ENCODE peak calls at places on chromosomes 12 and 14, in seven cellular contexts. S, U, B, D, R, C and V are unnamed samples.
A peak's percentile ranks its signal among the peaks of the same experiment; 100 is the strongest.

GRCh38 chr14:94124582-94125377 is 4.6 kb downstream of the IFI27L2 start:
- DNase-seq in U (no peak), D (peak; percentile 21), S (no peak), C (no peak), B (no peak), R (no peak), V (no peak)

GRCh38 chr14:24062216-24062980 is 9.0 kb upstream of the CPNE6 start:
- DNase-seq in D (no peak), B (no peak), C (no peak), R (no peak), S (no peak), U (no peak), V (no peak)

GRCh38 chr12:10070380-10070779 is 28.4 kb downstream of the CLEC1A start:
- DNase-seq in C (no peak), R (no peak), B (no peak), S (no peak), U (no peak), D (no peak), V (no peak)

GRCh38 chr14:36822671-36823070 is 161.0 kb downstream of the PAX9 start:
- DNase-seq in C (no peak), R (no peak), B (no peak), S (no peak), D (no peak), U (no peak), V (no peak)

GRCh38 chr12:31321565-31322228 is 4.3 kb downstream of the SINHCAF start:
- DNase-seq in D (no peak), C (no peak), R (no peak), U (no peak), B (no peak), S (no peak), V (no peak)

GRCh38 chr14:103326078-103326477 is 8.0 kb upstream of the EIF5 start:
- DNase-seq in U (no peak), C (no peak), D (no peak), S (no peak), B (no peak), R (no peak), V (no peak)

GRCh38 chr14:105477659-105478623 is 3.3 kb downstream of the CRIP2 start:
- DNase-seq in U (no peak), C (peak; percentile 42), D (no peak), R (peak; percentile 68), B (peak; percentile 77), S (no peak), V (no peak)

GRCh38 chr12:7242176-7243101 is 53.0 kb downstream of the PEX5 start:
- DNase-seq in R (no peak), B (no peak), U (no peak), C (no peak), D (no peak), S (no peak), V (no peak)

GRCh38 chr12:27015730-27016076 is 1.5 kb upstream of the TM7SF3 start:
- DNase-seq in C (peak; percentile 52), R (no peak), D (no peak), S (no peak), U (peak; percentile 28), B (no peak), V (no peak)

GRCh38 chr14:38138581-38139138 is 69.0 kb upstream of the SSTR1 start:
- DNase-seq in U (no peak), R (no peak), C (no peak), B (no peak), D (no peak), S (no peak), V (no peak)

GRCh38 chr14:52080817-52081755 is 12.2 kb upstream of the NID2 start:
- DNase-seq in C (no peak), B (no peak), U (peak; percentile 43), R (no peak), S (peak; percentile 25), D (no peak), V (no peak)

GRCh38 chr14:92173668-92174067 is 51.9 kb downstream of the CPSF2 start:
- DNase-seq in R (no peak), S (no peak), D (no peak), C (no peak), B (no peak), U (no peak), V (no peak)

GRCh38 chr14:39680777-39681176 is 248.5 kb upstream of the FBXO33 start:
- DNase-seq in C (no peak), R (no peak), U (no peak), B (no peak), S (no peak), D (no peak), V (no peak)

GRCh38 chr14:53932966-53933365 is 23.7 kb downstream of the BMP4 start:
- DNase-seq in S (no peak), U (no peak), B (no peak), C (no peak), D (no peak), R (no peak), V (no peak)

GRCh38 chr12:57456737-57457490 is 1.8 kb downstream of the INHBE start:
- DNase-seq in R (no peak), U (no peak), S (no peak), D (no peak), C (no peak), B (no peak), V (no peak)

GRCh38 chr12:25794580-25794979 is 163.9 kb upstream of the RASSF8 start:
- DNase-seq in U (no peak), B (no peak), D (no peak), S (no peak), C (no peak), R (no peak), V (no peak)

GRCh38 chr12:65106948-65107347 is 14.2 kb downstream of the WIF1 start:
- DNase-seq in C (peak; percentile 23), R (no peak), S (no peak), U (no peak), D (no peak), B (no peak), V (no peak)

GRCh38 chr12:11154400-11154925 is 16.5 kb upstream of the SMIM10L1 start:
- DNase-seq in U (no peak), B (no peak), D (no peak), C (peak; percentile 33), S (no peak), R (no peak), V (no peak)

GRCh38 chr14:100091386-100091785 is 26.2 kb downstream of the EVL start:
- DNase-seq in S (no peak), B (no peak), D (no peak), R (no peak), U (no peak), C (no peak), V (no peak)

GRCh38 chr12:27163048-27163715 is 80.8 kb upstream of the C12orf71 start:
- DNase-seq in C (peak; percentile 34), U (no peak), R (no peak), B (no peak), S (no peak), D (no peak), V (no peak)

GRCh38 chr14:98984719-98985041 is 287.3 kb downstream of the BCL11B start:
- DNase-seq in B (peak; percentile 66), S (no peak), U (no peak), R (no peak), C (no peak), D (peak; percentile 34), V (no peak)

GRCh38 chr14:48771717-48772116 is 814.5 kb downstream of the RPS29 start:
- DNase-seq in B (no peak), D (no peak), U (peak; percentile 54), S (no peak), C (no peak), R (peak; percentile 39), V (no peak)

GRCh38 chr14:102988054-102988453 is 65.6 kb downstream of the AMN start:
- DNase-seq in C (no peak), R (no peak), B (no peak), D (no peak), U (no peak), S (no peak), V (no peak)

GRCh38 chr12:116958402-116959197 is 47.9 kb downstream of the FBXW8 start:
- DNase-seq in S (no peak), B (no peak), R (no peak), U (peak; percentile 39), C (no peak), D (no peak), V (no peak)

GRCh38 chr14:78227466-78228077 is 57.4 kb downstream of the NRXN3 start:
- DNase-seq in U (no peak), S (no peak), D (no peak), C (peak; percentile 55), R (no peak), B (no peak), V (no peak)

GRCh38 chr12:2333516-2333915 is 280.7 kb downstream of the CACNA1C start:
- DNase-seq in S (no peak), B (no peak), D (no peak), U (no peak), R (no peak), C (no peak), V (no peak)
- H3K4me1 ChIP-seq in S (peaks cover 8% of the 10 kb centered on the region), B (no peaks in the 10 kb centered on the region), D (peaks cover 42% of the 10 kb centered on the region), U (peaks cover 31% of the 10 kb centered on the region), R (peaks cover 5% of the 10 kb centered on the region), C (no peaks in the 10 kb centered on the region), V (peaks cover 29% of the 10 kb centered on the region)

DNA sequence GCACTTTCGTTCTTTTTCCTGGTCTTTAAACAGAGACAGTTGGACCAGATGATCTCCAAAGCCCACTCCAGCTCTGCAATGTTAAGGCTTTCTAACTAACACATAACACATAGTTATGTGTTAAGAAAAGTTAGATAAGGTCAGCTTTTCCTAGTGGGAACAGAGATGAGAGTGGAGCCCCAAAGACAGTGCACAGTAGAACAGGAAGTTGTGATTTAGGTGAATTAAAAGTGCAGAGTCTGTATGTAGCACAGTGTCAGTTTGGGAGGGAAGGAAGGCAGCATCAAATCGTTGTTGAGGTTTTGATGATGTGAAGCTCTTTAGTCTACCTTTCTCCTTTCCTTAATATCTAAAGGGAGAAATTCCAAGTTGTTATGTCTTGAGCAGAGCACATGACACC is 31.7 kb downstream of the PRORP start:
- DNase-seq in R (no peak), D (no peak), C (no peak), B (no peak), U (no peak), S (no peak), V (no peak)
- H3K4me1 ChIP-seq in R (no peaks in the 10 kb centered on the region), D (peaks cover 4% of the 10 kb centered on the region), C (peaks cover 9% of the 10 kb centered on the region), B (no peaks in the 10 kb centered on the region), U (no peaks in the 10 kb centered on the region), S (no peaks in the 10 kb centered on the region), V (no peaks in the 10 kb centered on the region)

GRCh38 chr14:95229749-95230148 is 72.4 kb upstream of the DICER1 start:
- DNase-seq in B (no peak), R (no peak), U (no peak), D (no peak), C (no peak), S (no peak), V (no peak)
- H3K4me1 ChIP-seq in B (peaks cover 4% of the 10 kb centered on the region), R (no peaks in the 10 kb centered on the region), U (no peaks in the 10 kb centered on the region), D (peaks cover 27% of the 10 kb centered on the region), C (no peaks in the 10 kb centered on the region), S (peaks cover 4% of the 10 kb centered on the region), V (peaks cover 21% of the 10 kb centered on the region)

GRCh38 chr12:121810234-121810817 is 6.5 kb downstream of the SETD1B start:
- DNase-seq in C (no peak), D (no peak), U (no peak), B (no peak), R (peak; percentile 17), S (no peak), V (peak; percentile 14)

GRCh38 chr12:121806556-121807308 is 2.9 kb downstream of the SETD1B start:
- DNase-seq in S (peak; percentile 17), R (peak; percentile 21), U (peak; percentile 63), B (no peak), D (no peak), C (no peak), V (no peak)

GRCh38 chr12:121807656-121808347 is 4.0 kb downstream of the SETD1B start:
- DNase-seq in B (no peak), U (no peak), C (no peak), S (no peak), R (no peak), D (no peak), V (peak; percentile 8)

GRCh38 chr12:121809712-121810116 is 5.9 kb downstream of the SETD1B start:
- DNase-seq in D (no peak), R (peak; percentile 18), C (no peak), U (no peak), B (no peak), S (no peak), V (peak; percentile 15)

GRCh38 chr12:121808623-121809022 is 4.8 kb downstream of the SETD1B start:
- DNase-seq in B (no peak), U (no peak), C (no peak), R (no peak), D (no peak), S (no peak), V (peak; percentile 8)
- H3K4me1 ChIP-seq in B (peaks cover 39% of the 10 kb centered on the region), U (peaks cover 26% of the 10 kb centered on the region), C (peaks cover 39% of the 10 kb centered on the region), R (peaks cover 5% of the 10 kb centered on the region), D (peaks cover 80% of the 10 kb centered on the region), S (peaks cover 42% of the 10 kb centered on the region), V (peaks cover 46% of the 10 kb centered on the region)